ENCODE peak calls at places on chromosomes 7 and 10, in six cellular contexts. K is heart right ventricle, V is left lung, J is psoas muscle, P is HCT116, B is fibroblast of lung. D is an unnamed sample. For H3K9me3 and H3K36me3, the result is how much of the 10 kb centered on the place peaks cover.

GRCh38 chr7:99289185-99289584 is 16.5 kb downstream of the MYH16 start:
- DNase-seq in J (no peak), K (no peak), V (no peak), B (no peak), P (no peak), D (no peak)

GRCh38 chr10:71968553-71969474 is 4.6 kb downstream of the CHST3 start:
- DNase-seq in K (no peak), B (peak), J (no peak), V (no peak), P (no peak), D (no peak)

GRCh38 chr10:86423739-86424138 is 57.1 kb upstream of the GRID1 start:
- DNase-seq in K (no peak), V (no peak), B (no peak), J (no peak), P (no peak), D (no peak)

GRCh38 chr10:46250481-46250880 is 36.3 kb upstream of the ANTXRL start:
- DNase-seq in K (no peak), J (no peak), B (no peak), V (no peak), P (no peak), D (no peak)

GRCh38 chr10:49752584-49752983 is 9.5 kb downstream of the OGDHL start:
- DNase-seq in B (no peak), K (no peak), V (no peak), J (no peak), P (no peak), D (no peak)

GRCh38 chr10:102066421-102067068 is 1.4 kb downstream of the HPS6 start:
- DNase-seq in V (no peak), K (no peak), P (no peak), B (no peak), J (no peak), D (no peak)

GRCh38 chr7:44150466-44150832 is 9.3 kb upstream of the MYL7 start:
- DNase-seq in K (no peak), B (no peak), J (no peak), V (no peak), P (no peak), D (no peak)

GRCh38 chr7:137999496-138000080 is 2.3 kb downstream of the CREB3L2 start:
- DNase-seq in K (no peak), P (no peak), J (no peak), B (no peak), V (no peak), D (no peak)

GRCh38 chr7:138890782-138891445 is 90.3 kb downstream of the KIAA1549 start:
- DNase-seq in B (peak), K (no peak), P (no peak), J (no peak), V (no peak), D (no peak)

GRCh38 chr10:63765126-63765525 is 243.9 kb downstream of the REEP3 start:
- DNase-seq in K (no peak), B (peak), V (no peak), J (no peak), P (no peak), D (no peak)

GRCh38 chr10:74134240-74134820 is 16.3 kb downstream of the AP3M1 start:
- DNase-seq in B (no peak), K (no peak), V (no peak), J (no peak), P (no peak), D (no peak)

GRCh38 chr7:21969822-21970221 is 24.1 kb upstream of the CDCA7L start:
- DNase-seq in J (no peak), V (no peak), K (no peak), B (no peak), P (no peak), D (no peak)

GRCh38 chr10:29828978-29829377 is 194.2 kb upstream of the SVIL start:
- DNase-seq in K (no peak), J (no peak), B (no peak), P (no peak), V (no peak), D (no peak)

GRCh38 chr10:93406367-93407145 is 75.6 kb downstream of the MYOF start:
- DNase-seq in V (no peak), P (no peak), K (no peak), B (peak), J (no peak), D (no peak)

GRCh38 chr10:87054373-87055295 is 34.5 kb downstream of the FAM25A start:
- DNase-seq in J (no peak), B (peak), V (peak), P (no peak), K (no peak), D (no peak)

DNA sequence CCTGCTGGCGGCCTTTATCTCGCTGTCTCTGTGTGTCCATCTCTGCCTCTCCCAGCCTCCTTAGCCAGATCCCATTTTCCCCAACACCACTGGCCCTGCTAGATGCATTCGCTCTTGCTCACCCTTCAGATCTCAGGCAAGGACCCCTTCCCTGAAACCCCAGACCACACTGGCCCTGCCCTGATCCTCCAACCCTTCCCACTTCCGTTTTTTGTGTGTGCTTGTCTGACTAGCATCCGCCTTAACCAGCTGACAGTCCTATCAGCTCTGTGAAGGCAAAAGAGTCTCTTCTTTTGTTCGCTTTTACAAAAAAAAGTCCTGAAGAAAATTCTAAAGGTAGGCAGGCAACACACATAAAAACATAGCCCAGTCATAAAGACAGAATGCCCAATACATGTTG is 28.7 kb downstream of the CHST15 start:
- DNase-seq in P (no peak), V (no peak), J (no peak), K (no peak), B (no peak), D (no peak)
- TF ChIP-seq CTCF in P (no peak), V (no peak), J (no peak), K (no peak), B (no peak), D (no peak)

GRCh38 chr7:149708026-149708425 is 65.4 kb downstream of the ZNF467 start:
- DNase-seq in B (no peak), J (no peak), K (no peak), P (no peak), V (no peak), D (no peak)
- H3K9me3 ChIP-seq in B (under half), J (under half), K (under half), P (under half), V (under half), D (under half)

DNA sequence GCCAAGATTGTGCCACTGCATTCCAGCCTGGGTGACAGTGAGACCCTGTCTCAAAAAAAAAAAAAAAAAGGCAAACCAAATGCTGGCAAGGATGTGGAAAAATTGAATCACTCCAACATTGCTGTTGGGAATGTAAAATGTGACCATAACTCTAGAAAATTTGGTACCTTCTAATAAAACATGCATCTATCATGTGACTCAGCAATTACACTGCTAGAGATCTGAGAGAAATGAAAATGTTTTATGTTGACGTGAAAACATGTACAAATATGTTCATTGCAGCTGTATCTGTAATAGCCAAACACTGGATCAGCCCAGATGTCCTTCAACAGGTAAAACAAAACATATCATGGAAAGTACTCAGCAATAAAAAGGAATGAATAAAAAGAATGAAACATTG is 30.8 kb upstream of the SAR1A start:
- DNase-seq in K (no peak), P (no peak), B (no peak), J (no peak), V (no peak), D (no peak)
- H3K36me3 ChIP-seq in K (half or more), P (half or more), B (under half), J (half or more), V (half or more), D (half or more)

GRCh38 chr10:61215276-61215675 is 237.9 kb downstream of the TMEM26 start:
- DNase-seq in K (no peak), B (peak), V (no peak), J (no peak), P (no peak), D (no peak)
- TF ChIP-seq CTCF in K (no peak), B (no peak), V (no peak), J (no peak), P (no peak), D (no peak)